ENCODE peak calls at places on chromosomes 13 and 19, in five cellular contexts. X, L, H, K and Y are unnamed samples.

GRCh38 chr19:58572026-58572817 is 913 bp downstream of the MZF1 start:
- DNase-seq in X (no peak), L (no peak), H (no peak), K (no peak), Y (no peak)

GRCh38 chr19:46639356-46640061 is 3.5 kb upstream of the GNG8 start:
- DNase-seq in X (peak; percentile 74), L (no peak), H (peak; percentile 66), K (no peak), Y (peak; percentile 38)

GRCh38 chr19:29323046-29323971 is 110.4 kb upstream of the UQCRFS1 start:
- DNase-seq in X (no peak), L (no peak), H (no peak), K (no peak), Y (no peak)

GRCh38 chr13:94590744-94591143 is 5.2 kb downstream of the TGDS start:
- DNase-seq in X (no peak), L (no peak), H (no peak), K (no peak), Y (no peak)

GRCh38 chr19:56162258-56162657 is 13.6 kb upstream of the GALP start:
- DNase-seq in X (no peak), L (no peak), H (no peak), K (no peak), Y (no peak)

GRCh38 chr19:54077334-54077733 is 3.8 kb downstream of the TARM1 start:
- DNase-seq in X (no peak), L (no peak), H (no peak), K (no peak), Y (no peak)

GRCh38 chr19:31676271-31677004 is 327.2 kb upstream of the TSHZ3 start:
- DNase-seq in X (peak; percentile 71), L (no peak), H (no peak), K (no peak), Y (no peak)

GRCh38 chr19:47230122-47230920 is 678 bp downstream of the BBC3 start:
- DNase-seq in X (peak; percentile 76), L (peak; percentile 61), H (peak; percentile 71), K (peak; percentile 74), Y (no peak)

GRCh38 chr13:89066868-89067466 is 1395.8 kb downstream of the SLITRK5 start:
- DNase-seq in X (peak; percentile 84), L (no peak), H (no peak), K (no peak), Y (no peak)

GRCh38 chr13:46575843-46576242 is 22.9 kb downstream of the LRCH1 start:
- DNase-seq in X (no peak), L (peak; percentile 41), H (no peak), K (no peak), Y (no peak)

GRCh38 chr13:37313383-37313782 is 207.9 kb upstream of the CSNK1A1L start:
- DNase-seq in X (no peak), L (no peak), H (no peak), K (no peak), Y (no peak)

GRCh38 chr13:27043013-27043412 is 128.6 kb downstream of the USP12 start:
- DNase-seq in X (peak; percentile 27), L (peak; percentile 31), H (no peak), K (peak; percentile 54), Y (no peak)

GRCh38 chr13:21319869-21320641 is 139.0 kb downstream of the ZDHHC20 start:
- DNase-seq in X (no peak), L (no peak), H (no peak), K (no peak), Y (no peak)
- H3K27ac ChIP-seq in X (no peak overlapping the region), L (no peak overlapping the region), H (no peak overlapping the region), K (no peak overlapping the region), Y (no peak overlapping the region)

GRCh38 chr19:41564515-41565383 is 11.2 kb upstream of the CEACAM21 start:
- DNase-seq in X (peak; percentile 69), L (no peak), H (no peak), K (no peak), Y (no peak)
- H3K4me3 ChIP-seq in X (peak overlapping the region; percentile 58), L (peak overlapping the region; percentile 42), H (peak overlapping the region; percentile 4), K (no peak overlapping the region), Y (no peak overlapping the region)

GRCh38 chr19:30512748-30513389 is 140.7 kb downstream of the ZNF536 start:
- DNase-seq in X (no peak), L (no peak), H (no peak), K (no peak), Y (no peak)
- H3K4me1 ChIP-seq in X (no peaks in the 10 kb centered on the region), L (no peaks in the 10 kb centered on the region), H (no peaks in the 10 kb centered on the region), K (no peaks in the 10 kb centered on the region), Y (no peaks in the 10 kb centered on the region)

GRCh38 chr13:112573710-112574109 is 14.2 kb downstream of the TUBGCP3 start:
- DNase-seq in X (no peak), L (no peak), H (no peak), K (no peak), Y (no peak)
- H3K27ac ChIP-seq in X (no peak overlapping the region), L (no peak overlapping the region), H (no peak overlapping the region), K (no peak overlapping the region), Y (no peak overlapping the region)

GRCh38 chr13:98509271-98510155 is 67.4 kb downstream of the STK24 start:
- DNase-seq in X (no peak), L (no peak), H (peak; percentile 41), K (peak; percentile 66), Y (peak; percentile 33)

GRCh38 chr13:98506343-98507059 is 70.4 kb downstream of the STK24 start:
- DNase-seq in X (no peak), L (no peak), H (no peak), K (no peak), Y (no peak)

GRCh38 chr13:98510156-98510509 is 66.8 kb downstream of the STK24 start:
- DNase-seq in X (no peak), L (no peak), H (no peak), K (no peak), Y (no peak)

GRCh38 chr13:98507060-98507797 is 69.7 kb downstream of the STK24 start:
- DNase-seq in X (peak; percentile 67), L (peak; percentile 76), H (peak; percentile 78), K (peak; percentile 86), Y (no peak)

DNA sequence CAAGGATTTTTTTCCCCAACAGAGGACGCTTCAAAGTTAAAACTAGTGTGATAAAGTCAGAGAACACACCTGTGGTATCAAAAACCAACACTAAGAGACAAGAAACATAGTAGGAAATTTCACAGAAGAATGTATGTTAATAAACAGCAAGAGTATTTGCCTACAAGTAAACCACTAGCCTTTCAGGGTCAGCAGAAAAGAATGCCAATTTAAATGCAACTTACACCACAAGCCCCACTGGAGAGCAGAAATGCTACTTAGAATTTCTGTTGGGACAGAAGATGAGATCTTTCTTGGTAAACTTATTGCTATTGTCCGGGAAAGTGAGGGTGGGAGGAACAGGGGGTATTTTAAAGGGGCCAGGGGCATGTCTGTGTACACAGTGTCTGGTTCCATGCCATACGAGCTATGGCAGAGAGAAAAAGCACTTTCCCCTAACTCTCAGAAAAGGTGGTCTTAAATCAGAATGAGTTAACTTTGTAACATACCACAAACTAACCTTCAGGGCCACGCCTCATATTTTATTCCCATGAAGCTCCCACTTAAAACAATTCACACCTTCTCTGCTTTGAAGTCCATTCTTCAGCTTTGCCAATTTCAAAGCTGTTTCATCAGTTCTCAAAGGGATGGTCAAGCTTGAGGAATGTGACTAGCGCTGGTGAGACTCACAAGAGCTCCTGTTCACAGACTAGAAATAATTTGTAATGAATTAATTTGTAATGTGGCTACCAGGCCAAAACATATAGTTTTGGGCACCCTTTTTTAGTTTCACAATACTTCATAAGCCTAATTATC is 68.4 kb downstream of the STK24 start:
- DNase-seq in X (no peak), L (no peak), H (no peak), K (no peak), Y (peak; percentile 24)
- H3K4me3 ChIP-seq in X (no peak overlapping the region), L (no peak overlapping the region), H (no peak overlapping the region), K (no peak overlapping the region), Y (no peak overlapping the region)

GRCh38 chr19:1856345-1856697 is 7.1 kb downstream of the KLF16 start:
- DNase-seq in X (no peak), L (no peak), H (no peak), K (no peak), Y (no peak)
- H3K4me1 ChIP-seq in X (peaks cover 61% of the 10 kb centered on the region), L (peaks cover 42% of the 10 kb centered on the region), H (peaks cover 40% of the 10 kb centered on the region), K (peaks cover 92% of the 10 kb centered on the region), Y (peaks cover 15% of the 10 kb centered on the region)